ENCODE peak calls at places on chromosomes 4 and X, in four cellular contexts. B is K562, I is H1, K is endothelial cell of umbilical vein. U is an unnamed sample.

GRCh38 chrX:15915959-15916703 is 61.5 kb upstream of the AP1S2 start:
- DNase-seq in B (peak), I (no peak), K (no peak), U (no peak)

GRCh38 chr4:105126311-105127153 is 20.1 kb upstream of the TET2 start:
- DNase-seq in B (no peak), I (no peak), K (peak), U (no peak)

GRCh38 chr4:25050370-25051098 is 19.8 kb upstream of the LGI2 start:
- DNase-seq in B (peak), I (no peak), K (no peak), U (no peak)

GRCh38 chrX:39582091-39582490 is 515.7 kb downstream of the BCOR start:
- DNase-seq in B (no peak), I (no peak), K (no peak), U (no peak)

GRCh38 chrX:129318375-129318774 is 204.9 kb downstream of the SMARCA1 start:
- DNase-seq in B (peak), I (no peak), K (peak), U (peak)

GRCh38 chrX:130688360-130688759 is 214.6 kb downstream of the ENOX2 start:
- DNase-seq in B (no peak), I (no peak), K (no peak), U (no peak)

GRCh38 chrX:133337250-133337649 is 78.0 kb downstream of the GPC4 start:
- DNase-seq in B (peak), I (no peak), K (no peak), U (no peak)

GRCh38 chr4:1711055-1711905 is 839 bp downstream of the SLBP start:
- DNase-seq in B (peak), I (no peak), K (peak), U (peak)

GRCh38 chr4:128793859-128794667 is 15.4 kb upstream of the JADE1 start:
- DNase-seq in B (no peak), I (no peak), K (no peak), U (peak)

GRCh38 chr4:14701389-14701788 is 300.9 kb upstream of the CPEB2 start:
- DNase-seq in B (no peak), I (no peak), K (no peak), U (no peak)

GRCh38 chrX:154695913-154696312 is 42.5 kb upstream of the CTAG2 start:
- DNase-seq in B (no peak), I (no peak), K (no peak), U (no peak)

GRCh38 chrX:55710701-55711100 is 6.8 kb upstream of the RRAGB start:
- DNase-seq in B (no peak), I (no peak), K (peak), U (peak)

GRCh38 chr4:139943277-139943676 is 210.7 kb downstream of the MAML3 start:
- DNase-seq in B (peak), I (peak), K (no peak), U (no peak)

GRCh38 chr4:184503869-184504300 is 29.5 kb upstream of the IRF2 start:
- DNase-seq in B (no peak), I (no peak), K (peak), U (no peak)

GRCh38 chr4:165684177-165684870 is 188.7 kb upstream of the TLL1 start:
- DNase-seq in B (no peak), I (no peak), K (peak), U (no peak)

GRCh38 chr4:156972370-156972980 is 876 bp upstream of the PDGFC start:
- DNase-seq in B (no peak), I (no peak), K (no peak), U (no peak)

GRCh38 chr4:156971168-156971601 is 414 bp downstream of the PDGFC start:
- DNase-seq in B (no peak), I (no peak), K (no peak), U (no peak)

GRCh38 chr4:156971623-156972369 is at the start of gene PDGFC:
- DNase-seq in B (peak), I (no peak), K (peak), U (peak)

GRCh38 chr4:156969136-156969535 is 2.5 kb downstream of the PDGFC start:
- DNase-seq in B (no peak), I (no peak), K (no peak), U (no peak)

DNA sequence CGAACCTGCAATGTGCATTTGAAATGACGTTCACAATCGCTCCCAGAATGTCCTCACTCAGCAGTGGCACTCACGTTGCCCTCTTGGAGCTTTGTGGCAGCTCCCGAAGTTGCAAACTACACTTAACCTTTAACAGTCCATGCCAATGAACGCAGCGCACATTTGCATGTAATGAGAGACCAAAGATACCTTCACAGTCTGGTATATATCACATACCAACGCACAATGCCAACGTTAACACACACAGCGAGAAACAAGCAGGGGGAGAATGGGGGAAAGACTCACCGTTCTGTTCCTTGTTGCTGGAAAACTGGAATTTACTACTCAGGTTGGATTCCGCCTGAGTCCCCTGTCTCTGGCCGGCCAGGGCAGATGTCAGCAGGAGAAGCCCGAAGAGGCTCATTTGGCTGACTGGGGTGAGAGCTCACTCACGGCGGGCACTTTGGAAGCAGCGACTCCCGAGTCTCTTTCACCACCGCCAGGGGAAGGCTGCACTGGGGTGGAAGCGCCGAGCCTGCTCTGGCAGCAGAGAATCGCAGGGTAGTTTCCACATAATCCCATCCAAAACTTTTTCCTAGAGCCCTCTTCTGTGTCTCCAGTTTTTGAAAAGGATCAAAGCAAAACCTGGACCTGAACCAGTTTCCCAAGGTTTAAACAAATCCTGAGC is 965 bp downstream of the PDGFC start:
- DNase-seq in B (no peak), I (no peak), K (peak), U (peak)
- TF ChIP-seq JUN in B (no peak), I (no peak), K (no peak), U (no peak)

DNA sequence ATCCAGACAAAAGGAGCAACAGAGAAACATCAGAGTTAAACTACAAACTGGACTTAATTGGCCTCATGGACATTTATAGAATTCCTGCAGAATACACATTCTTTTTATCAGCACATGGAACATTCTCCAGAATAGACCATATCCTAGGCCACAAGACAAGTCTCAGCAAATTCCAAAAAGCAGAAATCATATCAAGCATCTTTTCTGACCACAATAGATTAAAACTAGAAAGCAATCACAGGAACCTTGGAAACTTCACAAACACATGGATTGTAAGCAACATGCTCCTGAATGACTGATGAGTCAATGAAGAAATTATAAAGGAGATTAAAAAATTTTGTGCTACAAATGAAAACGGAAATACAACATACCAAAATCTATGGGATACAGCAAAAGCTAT is 526.7 kb downstream of the PCDH7 start:
- DNase-seq in B (no peak), I (no peak), K (no peak), U (no peak)
- TF ChIP-seq JUN in B (no peak), I (no peak), K (no peak), U (no peak)

DNA sequence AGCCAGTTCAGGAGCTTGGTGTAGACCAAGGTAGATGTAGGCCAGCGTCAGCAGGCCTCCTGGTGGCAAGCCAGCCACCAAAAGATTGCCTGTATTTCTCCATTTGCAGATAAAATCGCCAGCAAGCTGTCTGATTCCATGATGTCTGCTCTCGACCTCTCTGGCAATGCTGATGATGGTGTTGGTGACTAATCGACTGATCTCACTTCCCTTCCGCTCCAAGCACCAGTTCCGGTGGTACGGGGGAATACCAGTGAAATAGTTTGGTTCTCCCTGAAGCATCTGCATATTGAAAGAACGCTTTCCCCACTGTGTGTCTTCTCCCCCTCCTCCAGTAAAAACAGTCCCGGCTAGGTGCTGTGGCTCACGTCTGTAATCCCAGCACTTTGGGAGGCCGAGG is 30.4 kb downstream of the GNL3L start:
- DNase-seq in B (no peak), I (no peak), K (peak), U (no peak)
- TF ChIP-seq JUN in B (no peak), I (no peak), K (no peak), U (no peak)

GRCh38 chr4:5143306-5143861 is 92.1 kb downstream of the STK32B start:
- DNase-seq in B (no peak), I (no peak), K (no peak), U (no peak)

GRCh38 chr4:5143940-5144339 is 92.7 kb downstream of the STK32B start:
- DNase-seq in B (no peak), I (no peak), K (no peak), U (no peak)

GRCh38 chr4:5142726-5143125 is 91.4 kb downstream of the STK32B start:
- DNase-seq in B (peak), I (no peak), K (peak), U (peak)

GRCh38 chr4:5146248-5146647 is 95.0 kb downstream of the STK32B start:
- DNase-seq in B (no peak), I (no peak), K (no peak), U (no peak)

DNA sequence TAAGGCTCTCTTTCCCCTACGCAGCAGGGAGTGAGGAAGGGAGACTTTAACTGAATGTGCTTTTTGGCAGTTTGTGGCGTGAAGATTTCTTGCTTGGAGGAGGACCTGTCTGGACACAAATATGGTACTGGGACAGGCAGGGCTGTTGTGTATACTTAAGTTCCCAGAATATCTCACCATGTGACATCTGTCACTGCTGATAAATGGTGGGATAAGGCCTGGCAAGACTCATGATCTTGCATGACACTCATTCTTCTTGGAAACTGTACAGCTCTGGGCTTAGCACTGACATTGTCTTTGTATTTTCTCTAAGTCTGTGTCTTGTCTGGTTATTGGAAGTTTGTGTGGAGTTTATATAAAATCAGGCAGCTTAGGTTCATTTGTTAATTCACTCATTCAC is 93.1 kb downstream of the STK32B start:
- DNase-seq in B (peak), I (no peak), K (no peak), U (no peak)
- TF ChIP-seq JUN in B (no peak), I (no peak), K (no peak), U (no peak)

DNA sequence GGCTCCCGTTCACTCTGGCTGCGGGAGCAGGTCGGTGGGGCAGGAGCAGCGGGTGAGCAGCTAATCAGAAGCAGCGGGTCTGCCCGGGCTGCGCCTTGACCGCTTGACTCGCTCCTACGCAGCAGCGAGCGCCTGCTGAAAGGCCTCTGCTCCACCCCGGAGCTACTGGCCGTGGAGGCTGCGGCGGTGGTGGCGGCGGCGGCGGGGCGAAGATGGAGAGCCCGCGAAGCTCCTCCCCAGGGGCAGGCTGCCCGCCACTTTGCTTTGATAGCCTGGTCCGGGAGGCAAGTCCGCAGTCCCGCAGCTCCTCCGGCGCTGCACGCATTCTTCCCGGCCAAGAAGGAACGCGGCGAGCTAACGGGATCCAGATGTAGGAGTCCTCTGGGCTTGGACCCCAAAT is 36.7 kb downstream of the PJA1 start:
- DNase-seq in B (no peak), I (no peak), K (no peak), U (no peak)
- TF ChIP-seq JUN in B (no peak), I (no peak), K (no peak), U (no peak)

DNA sequence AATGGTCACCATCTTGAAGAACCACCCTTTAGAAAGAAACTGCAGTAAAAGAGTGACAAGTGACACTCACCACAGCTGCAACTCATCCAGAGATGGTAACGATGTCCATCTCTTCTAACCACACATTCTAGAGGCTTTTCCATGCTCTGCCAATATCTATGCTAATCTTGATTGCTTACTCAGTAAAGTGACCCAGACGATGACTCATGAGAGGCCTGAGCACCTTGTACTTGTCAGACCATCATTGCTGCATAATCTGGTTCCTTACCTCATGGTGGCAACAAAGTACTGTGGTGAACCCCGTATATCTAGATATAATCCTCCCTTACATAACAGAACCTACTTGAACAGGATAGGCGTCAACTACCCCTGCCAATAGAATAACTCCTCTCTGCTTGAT is 75.6 kb downstream of the CCNG2 start:
- DNase-seq in B (peak), I (no peak), K (no peak), U (no peak)
- TF ChIP-seq JUN in B (no peak), I (no peak), K (no peak), U (no peak)

GRCh38 chrX:33133320-33133719 is 78.0 kb downstream of the DMD start:
- DNase-seq in B (no peak), I (no peak), K (no peak), U (no peak)
- TF ChIP-seq JUN in B (no peak), I (no peak), K (no peak), U (no peak)

GRCh38 chrX:13167444-13168207 is 123.2 kb upstream of the FAM9C start:
- DNase-seq in B (no peak), I (no peak), K (peak), U (no peak)
- TF ChIP-seq JUN in B (no peak), I (no peak), K (peak), U (no peak)